ENCODE peak calls at places on chromosomes 7 and 10, in seven cellular contexts. I, V, Y, X, K, P and E are unnamed samples.

GRCh38 chr7:520503-521161 is 986 bp upstream of the PDGFA start:
- DNase-seq in I (peak; percentile 70), V (no peak), Y (no peak), X (no peak), K (no peak), P (peak; percentile 53), E (no peak)

GRCh38 chr10:48215148-48215982 is 59.1 kb downstream of the FRMPD2 start:
- DNase-seq in I (peak; percentile 66), V (peak; percentile 40), Y (peak; percentile 46), X (peak; percentile 20), K (peak; percentile 76), P (peak; percentile 57), E (peak; percentile 74)

GRCh38 chr10:119325131-119325530 is 117.8 kb downstream of the GRK5 start:
- DNase-seq in I (no peak), V (no peak), Y (no peak), X (no peak), K (no peak), P (no peak), E (no peak)

GRCh38 chr7:157041004-157041403 is 30.5 kb upstream of the MNX1 start:
- DNase-seq in I (peak; percentile 46), V (no peak), Y (no peak), X (no peak), K (no peak), P (no peak), E (no peak)

GRCh38 chr10:86366033-86366901 is at the start of gene GRID1:
- DNase-seq in I (peak; percentile 62), V (peak; percentile 98), Y (no peak), X (peak; percentile 38), K (no peak), P (peak; percentile 15), E (peak; percentile 55)

GRCh38 chr10:84193846-84194423 is 402 bp upstream of the CDHR1 start:
- DNase-seq in I (no peak), V (no peak), Y (no peak), X (no peak), K (no peak), P (peak; percentile 8), E (no peak)

GRCh38 chr7:46811529-46811928 is 770.4 kb downstream of the TNS3 start:
- DNase-seq in I (peak; percentile 60), V (no peak), Y (peak; percentile 26), X (peak; percentile 77), K (no peak), P (peak; percentile 86), E (no peak)

GRCh38 chr7:54788664-54789063 is 29.7 kb upstream of the SEC61G start:
- DNase-seq in I (peak; percentile 87), V (peak; percentile 73), Y (peak; percentile 94), X (no peak), K (peak; percentile 79), P (peak; percentile 87), E (peak; percentile 69)

GRCh38 chr10:9608592-9608991 is 1409.1 kb upstream of the CELF2 start:
- DNase-seq in I (peak; percentile 32), V (no peak), Y (no peak), X (no peak), K (no peak), P (peak; percentile 50), E (no peak)

GRCh38 chr10:55212051-55212450 is 411.0 kb upstream of the PCDH15 start:
- DNase-seq in I (no peak), V (no peak), Y (no peak), X (no peak), K (no peak), P (no peak), E (no peak)

GRCh38 chr10:55220975-55221374 is 419.9 kb upstream of the PCDH15 start:
- DNase-seq in I (no peak), V (no peak), Y (no peak), X (no peak), K (no peak), P (no peak), E (no peak)

GRCh38 chr10:55214608-55215007 is 413.6 kb upstream of the PCDH15 start:
- DNase-seq in I (no peak), V (no peak), Y (no peak), X (no peak), K (no peak), P (no peak), E (no peak)

DNA sequence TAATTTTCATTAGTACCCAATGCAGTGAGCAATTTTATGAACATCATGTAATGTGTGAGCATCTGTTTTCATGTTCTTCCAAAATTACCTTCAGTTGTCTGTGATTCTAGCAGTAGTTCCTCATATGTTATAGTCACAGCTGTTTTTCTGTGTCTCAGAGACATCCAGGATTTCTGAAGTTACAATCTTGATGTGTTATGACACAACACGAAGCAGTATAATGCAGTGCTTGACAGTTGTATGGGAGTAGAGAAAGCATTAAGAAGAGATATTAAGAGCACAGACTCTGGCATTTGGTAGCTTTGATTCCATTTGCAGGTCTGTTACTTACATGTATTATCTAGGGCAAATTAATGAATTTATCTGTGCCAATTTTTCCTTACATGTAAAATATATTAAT is 414.7 kb upstream of the PCDH15 start:
- DNase-seq in I (no peak), V (no peak), Y (no peak), X (no peak), K (no peak), P (no peak), E (no peak)
- H3K4me3 ChIP-seq in I (no peak overlapping the region), V (no peak overlapping the region), Y (no peak overlapping the region), X (no peak overlapping the region), K (no peak overlapping the region), P (no peak overlapping the region), E (no peak overlapping the region)

GRCh38 chr7:127245582-127245981 is 7.2 kb downstream of the GRM8 start:
- DNase-seq in I (no peak), V (no peak), Y (no peak), X (no peak), K (no peak), P (no peak), E (no peak)

GRCh38 chr7:127239814-127240213 is 12.9 kb downstream of the GRM8 start:
- DNase-seq in I (no peak), V (no peak), Y (peak; percentile 4), X (no peak), K (no peak), P (no peak), E (peak; percentile 38)
- TF ChIP-seq CTCF in I (no peak), V (peak; percentile 37), Y (no peak), X (no peak), K (no peak), P (no peak), E (peak; percentile 49)

GRCh38 chr10:132066186-132066585 is 440 bp downstream of the JAKMIP3 start:
- DNase-seq in I (no peak), V (no peak), Y (no peak), X (no peak), K (peak; percentile 3), P (peak; percentile 23), E (no peak)
- H3K4me3 ChIP-seq in I (peak overlapping the region; percentile 6), V (no peak overlapping the region), Y (peak overlapping the region; percentile 51), X (peak overlapping the region; percentile 46), K (peak overlapping the region; percentile 77), P (no peak overlapping the region), E (no peak overlapping the region)

GRCh38 chr7:34389332-34390078 is 268.5 kb upstream of the NPSR1 start:
- DNase-seq in I (no peak), V (no peak), Y (no peak), X (no peak), K (no peak), P (no peak), E (no peak)
- TF ChIP-seq CTCF in I (no peak), V (peak; percentile 17), Y (no peak), X (no peak), K (no peak), P (no peak), E (peak; percentile 2)

DNA sequence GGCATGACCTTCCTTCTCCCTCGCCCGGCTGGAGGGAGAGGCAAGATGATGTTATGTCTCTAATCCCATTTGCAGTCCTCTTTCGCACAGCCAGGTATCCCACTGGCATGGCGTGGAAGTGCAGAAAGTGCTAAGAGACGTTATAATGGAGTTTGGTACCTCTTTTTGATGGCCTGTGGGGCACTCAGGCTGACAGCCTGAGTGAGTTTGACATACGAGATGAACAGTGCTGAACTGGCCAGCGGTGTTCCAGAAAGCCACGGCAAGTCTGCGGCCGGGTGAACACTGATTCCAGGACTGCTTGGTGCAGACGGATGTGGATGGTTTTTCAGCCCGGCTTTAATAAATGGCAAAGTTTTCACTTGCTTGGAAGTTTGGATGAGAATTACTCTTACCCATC is 241.6 kb downstream of the RAB11FIP2 start:
- DNase-seq in I (no peak), V (no peak), Y (no peak), X (no peak), K (no peak), P (no peak), E (no peak)
- H3K4me3 ChIP-seq in I (no peak overlapping the region), V (no peak overlapping the region), Y (no peak overlapping the region), X (no peak overlapping the region), K (no peak overlapping the region), P (no peak overlapping the region), E (no peak overlapping the region)

GRCh38 chr10:15898046-15898445 is 37.7 kb upstream of the MINDY3 start:
- DNase-seq in I (no peak), V (peak; percentile 12), Y (peak; percentile 13), X (no peak), K (no peak), P (peak; percentile 20), E (peak; percentile 12)
- TF ChIP-seq CTCF in I (peak; percentile 11), V (peak; percentile 52), Y (no peak), X (peak; percentile 21), K (peak; percentile 37), P (peak; percentile 42), E (no peak)

DNA sequence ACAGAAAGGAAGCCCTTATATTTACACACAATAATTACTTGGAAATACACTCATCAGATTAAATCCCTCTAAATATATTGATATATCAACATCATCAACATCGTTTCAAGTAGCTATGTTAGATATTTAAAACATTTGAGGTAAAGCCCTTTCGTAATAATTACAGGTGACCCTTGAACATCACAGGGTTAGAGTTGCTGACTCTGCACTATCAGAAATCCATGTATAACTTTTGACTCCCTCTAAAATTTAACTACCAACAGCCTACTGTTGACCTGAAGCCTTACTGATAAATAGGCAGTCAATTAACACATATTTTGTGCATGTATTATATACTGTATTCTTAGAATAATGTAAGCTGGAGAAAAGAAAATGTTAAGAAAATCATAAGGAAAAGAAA is 34.6 kb upstream of the LRRN3 start:
- DNase-seq in I (no peak), V (no peak), Y (no peak), X (no peak), K (no peak), P (no peak), E (no peak)
- H3K4me3 ChIP-seq in I (no peak overlapping the region), V (no peak overlapping the region), Y (no peak overlapping the region), X (no peak overlapping the region), K (no peak overlapping the region), P (no peak overlapping the region), E (no peak overlapping the region)

DNA sequence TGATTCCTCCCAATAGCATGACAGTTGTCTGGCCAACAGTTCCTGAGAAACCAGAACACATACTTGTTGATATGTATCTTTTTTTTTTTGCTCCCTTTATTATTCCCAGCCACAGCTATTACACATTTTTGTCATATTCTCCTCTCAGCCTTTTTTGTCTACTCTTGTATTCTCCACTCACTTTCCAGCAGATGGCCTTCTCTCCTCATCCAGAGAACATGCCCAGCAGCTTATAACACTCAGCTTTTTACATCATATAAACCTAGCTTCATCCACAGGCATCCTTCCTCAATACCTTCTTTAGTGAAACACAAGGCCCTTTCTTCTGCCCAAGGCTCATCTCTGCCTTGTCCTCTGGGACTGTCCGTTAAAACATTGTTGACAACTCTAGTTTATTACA is 101.7 kb downstream of the ORC5 start:
- DNase-seq in I (no peak), V (no peak), Y (no peak), X (no peak), K (no peak), P (peak; percentile 31), E (peak; percentile 18)
- TF ChIP-seq CTCF in I (peak; percentile 14), V (peak; percentile 49), Y (no peak), X (no peak), K (no peak), P (peak; percentile 16), E (no peak)

GRCh38 chr10:3780766-3781457 is 4.1 kb downstream of the KLF6 start:
- DNase-seq in I (no peak), V (no peak), Y (no peak), X (no peak), K (no peak), P (peak; percentile 49), E (no peak)
- H3K4me3 ChIP-seq in I (peak overlapping the region; percentile 28), V (peak overlapping the region; percentile 97), Y (peak overlapping the region; percentile 77), X (peak overlapping the region; percentile 96), K (peak overlapping the region; percentile 66), P (no peak overlapping the region), E (peak overlapping the region; percentile 21)